ENCODE peak calls at places on chromosomes 3 and 15, in four cellular contexts. T is endothelial cell of umbilical vein, M is body of pancreas, J is GM12878. H is an unnamed sample.

GRCh38 chr3:100634493-100635272 is 25.3 kb downstream of the ADGRG7 start:
- DNase-seq in T (peak; percentile 40), M (peak; percentile 75), J (peak; percentile 31), H (no peak)

GRCh38 chr15:62163847-62164499 is 1.1 kb downstream of the C2CD4B start:
- DNase-seq in T (peak; percentile 44), M (peak; percentile 49), J (no peak), H (no peak)

GRCh38 chr15:62495670-62496328 is 330.7 kb upstream of the C2CD4B start:
- DNase-seq in T (no peak), M (peak; percentile 23), J (no peak), H (no peak)

GRCh38 chr3:189786479-189787064 is 155.4 kb downstream of the TP63 start:
- DNase-seq in T (no peak), M (no peak), J (no peak), H (no peak)

GRCh38 chr15:90315276-90315982 is 36.7 kb upstream of the ZNF774 start:
- DNase-seq in T (peak; percentile 65), M (peak; percentile 91), J (no peak), H (no peak)

GRCh38 chr3:109059289-109059688 is 58.6 kb downstream of the MORC1 start:
- DNase-seq in T (no peak), M (no peak), J (no peak), H (no peak)

GRCh38 chr3:42749025-42749752 is 23.9 kb downstream of the CCDC13 start:
- DNase-seq in T (no peak), M (peak; percentile 29), J (no peak), H (no peak)

GRCh38 chr3:116038968-116039950 is 406.0 kb downstream of the LSAMP start:
- DNase-seq in T (no peak), M (no peak), J (no peak), H (no peak)

GRCh38 chr3:101629219-101629618 is 47.7 kb downstream of the ZBTB11 start:
- DNase-seq in T (no peak), M (no peak), J (no peak), H (no peak)

GRCh38 chr3:182837855-182838454 is 44.7 kb downstream of the ATP11B start:
- DNase-seq in T (peak; percentile 51), M (no peak), J (no peak), H (no peak)

GRCh38 chr3:107846282-107846852 is 244.5 kb downstream of the CD47 start:
- DNase-seq in T (peak; percentile 64), M (peak; percentile 80), J (no peak), H (no peak)

GRCh38 chr3:77348244-77348855 is 308.5 kb downstream of the ROBO2 start:
- DNase-seq in T (peak; percentile 9), M (no peak), J (no peak), H (no peak)

GRCh38 chr3:43346990-43347749 is 60.8 kb downstream of the SNRK start:
- DNase-seq in T (no peak), M (no peak), J (no peak), H (no peak)

GRCh38 chr3:194089357-194090177 is 46.4 kb upstream of the HES1 start:
- DNase-seq in T (peak; percentile 99), M (peak; percentile 66), J (no peak), H (peak; percentile 55)

GRCh38 chr3:176362191-176362731 is 835.0 kb downstream of the TBL1XR1 start:
- DNase-seq in T (no peak), M (no peak), J (no peak), H (no peak)

GRCh38 chr3:159829056-159829995 is 159.3 kb upstream of the IL12A start:
- DNase-seq in T (peak; percentile 85), M (peak; percentile 72), J (no peak), H (no peak)

GRCh38 chr3:17023006-17023664 is 138.4 kb downstream of the PLCL2 start:
- DNase-seq in T (peak; percentile 35), M (no peak), J (peak; percentile 56), H (no peak)

GRCh38 chr3:33645060-33645841 is 72.8 kb downstream of the CLASP2 start:
- DNase-seq in T (peak; percentile 41), M (peak; percentile 28), J (no peak), H (no peak)

GRCh38 chr15:62110000-62110851 is 43.4 kb downstream of the C2CD4A start:
- DNase-seq in T (peak; percentile 95), M (peak; percentile 55), J (no peak), H (no peak)

GRCh38 chr3:32440481-32441350 is 49.1 kb downstream of the CMTM7 start:
- DNase-seq in T (no peak), M (no peak), J (no peak), H (no peak)

GRCh38 chr15:52733078-52733477 is 53.9 kb upstream of the ATOSA start:
- DNase-seq in T (no peak), M (no peak), J (no peak), H (no peak)

GRCh38 chr15:75648156-75649000 is 666 bp downstream of the SNX33 start:
- DNase-seq in T (no peak), M (peak; percentile 61), J (no peak), H (no peak)

GRCh38 chr3:49470714-49471420 is 800 bp downstream of the DAG1 start:
- DNase-seq in T (no peak), M (no peak), J (no peak), H (no peak)

GRCh38 chr3:158718490-158719170 is 13.6 kb downstream of the RARRES1 start:
- DNase-seq in T (peak; percentile 95), M (no peak), J (no peak), H (no peak)

GRCh38 chr15:69081310-69082004 is 67.0 kb downstream of the NOX5 start:
- DNase-seq in T (peak; percentile 80), M (peak; percentile 43), J (no peak), H (no peak)

GRCh38 chr15:50774450-50774849 is 8.9 kb upstream of the SPPL2A start:
- DNase-seq in T (no peak), M (no peak), J (no peak), H (no peak)

GRCh38 chr3:139264375-139264774 is 79.4 kb upstream of the MRPS22 start:
- DNase-seq in T (no peak), M (no peak), J (no peak), H (no peak)

GRCh38 chr15:40255033-40255432 is 16.2 kb downstream of the PAK6 start:
- DNase-seq in T (no peak), M (no peak), J (no peak), H (no peak)

GRCh38 chr15:45307230-45307924 is 55.3 kb downstream of the SLC28A2 start:
- DNase-seq in T (peak; percentile 41), M (no peak), J (peak; percentile 31), H (no peak)

GRCh38 chr3:72753495-72753894 is 94.8 kb downstream of the SHQ1 start:
- DNase-seq in T (no peak), M (no peak), J (no peak), H (no peak)

GRCh38 chr3:37074178-37074577 is 80.9 kb downstream of the MLH1 start:
- DNase-seq in T (no peak), M (no peak), J (no peak), H (no peak)
- TF ChIP-seq POLR2A in T (no peak), M (no peak), J (no peak), H (no peak)

DNA sequence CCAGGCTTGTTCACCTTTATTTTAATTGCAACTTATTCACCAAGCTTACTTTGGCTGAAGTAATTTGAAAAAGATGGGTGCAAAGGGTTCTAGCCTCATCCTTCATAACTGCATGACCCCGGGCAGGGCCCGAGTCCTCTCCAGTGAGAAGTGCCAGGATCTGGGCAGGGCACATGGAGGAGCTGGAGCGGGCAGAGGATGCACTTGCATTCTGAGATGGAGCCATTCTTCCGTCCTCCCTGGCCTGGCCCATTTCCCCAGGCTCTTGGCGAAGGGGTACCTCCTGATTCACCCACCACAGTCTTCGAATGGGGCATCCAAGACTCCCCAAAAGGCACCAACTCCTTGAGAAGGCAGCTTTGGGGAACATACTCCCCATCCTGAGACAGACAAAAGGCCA is 22.5 kb upstream of the PLXND1 start:
- DNase-seq in T (no peak), M (no peak), J (no peak), H (no peak)
- H3K27ac ChIP-seq in T (no peak overlapping the region), M (no peak overlapping the region), J (no peak overlapping the region), H (no peak overlapping the region)

GRCh38 chr15:31147456-31147855 is 45.9 kb upstream of the TRPM1 start:
- DNase-seq in T (no peak), M (no peak), J (no peak), H (no peak)
- TF ChIP-seq POLR2A in T (no peak), M (no peak), J (no peak), H (no peak)

GRCh38 chr3:14415501-14415900 is 13.1 kb downstream of the SLC6A6 start:
- DNase-seq in T (no peak), M (no peak), J (no peak), H (no peak)
- H3K27ac ChIP-seq in T (no peak overlapping the region), M (no peak overlapping the region), J (no peak overlapping the region), H (no peak overlapping the region)

H was measured in esophagus squamous epithelium.